ENCODE peak calls at places on chromosomes 11 and 22, in five cellular contexts. O, R, P, H and L are unnamed samples.

GRCh38 chr22:26798433-26799065 is 141.2 kb downstream of the MIAT start:
- DNase-seq in O (no peak), P (peak; percentile 54), H (no peak), R (no peak), L (no peak)

GRCh38 chr11:66136752-66137123 is 66.7 kb downstream of the PACS1 start:
- DNase-seq in O (no peak), H (peak; percentile 87), P (no peak), R (no peak), L (no peak)

GRCh38 chr22:17972385-17973181 is 51.8 kb downstream of the MICAL3 start:
- DNase-seq in H (peak; percentile 85), O (peak; percentile 63), R (peak; percentile 48), P (no peak), L (no peak)

GRCh38 chr22:19762315-19763140 is 1.9 kb downstream of the TBX1 start:
- DNase-seq in P (no peak), R (no peak), H (no peak), O (peak; percentile 35), L (no peak)

GRCh38 chr22:24455751-24456426 is 28.5 kb downstream of the ADORA2A start:
- DNase-seq in P (no peak), O (peak; percentile 63), R (peak; percentile 83), H (no peak), L (no peak)

GRCh38 chr11:36127550-36127949 is 161.7 kb downstream of the COMMD9 start:
- DNase-seq in P (no peak), R (no peak), O (no peak), H (no peak), L (no peak)

GRCh38 chr22:35312198-35313059 is 12.7 kb downstream of the TOM1 start:
- DNase-seq in R (peak; percentile 17), O (peak; percentile 30), H (peak; percentile 82), P (peak; percentile 67), L (no peak)

GRCh38 chr11:80651004-80651403 is 1210.2 kb upstream of the TENM4 start:
- DNase-seq in R (no peak), P (no peak), H (no peak), O (no peak), L (no peak)

GRCh38 chr11:110430267-110431211 is 791 bp downstream of the FDX1 start:
- DNase-seq in H (peak; percentile 56), P (peak; percentile 61), O (peak; percentile 60), R (no peak), L (peak; percentile 82)

GRCh38 chr11:125519865-125520834 is 24.1 kb upstream of the FEZ1 start:
- DNase-seq in R (no peak), H (no peak), O (no peak), P (no peak), L (no peak)

GRCh38 chr22:32557424-32557823 is 82.8 kb downstream of the FBXO7 start:
- DNase-seq in P (no peak), R (no peak), O (no peak), H (no peak), L (no peak)

GRCh38 chr11:69274531-69275016 is 19.4 kb upstream of the MYEOV start:
- DNase-seq in O (no peak), H (no peak), P (peak; percentile 85), R (no peak), L (peak; percentile 72)

GRCh38 chr11:1049911-1050580 is 13.5 kb upstream of the MUC6 start:
- DNase-seq in O (no peak), P (no peak), R (no peak), H (no peak), L (no peak)

GRCh38 chr11:70144262-70144661 is 58.8 kb upstream of the FADD start:
- DNase-seq in R (no peak), H (no peak), O (no peak), P (no peak), L (no peak)

GRCh38 chr11:66467034-66467659 is 442 bp downstream of the PELI3 start:
- DNase-seq in O (peak; percentile 19), R (peak; percentile 55), H (peak; percentile 15), P (peak; percentile 45), L (peak; percentile 67)

GRCh38 chr22:46150615-46151423 is 493 bp downstream of the PPARA start:
- DNase-seq in H (no peak), O (peak; percentile 19), R (peak; percentile 67), P (peak; percentile 63), L (peak; percentile 78)

GRCh38 chr11:12008790-12009616 is 577 bp upstream of the DKK3 start:
- DNase-seq in O (peak; percentile 69), P (peak; percentile 14), H (peak; percentile 46), R (peak; percentile 49), L (no peak)

GRCh38 chr22:28882545-28882877 is 861 bp upstream of the ZNRF3 start:
- DNase-seq in O (no peak), H (no peak), R (no peak), P (no peak), L (no peak)

GRCh38 chr11:24064309-24064903 is 432.4 kb upstream of the LUZP2 start:
- DNase-seq in R (no peak), O (no peak), H (no peak), P (no peak), L (no peak)

GRCh38 chr11:86103808-86104207 is 34.9 kb upstream of the PICALM start:
- DNase-seq in P (no peak), R (no peak), O (peak; percentile 73), H (peak; percentile 22), L (no peak)

GRCh38 chr11:47326198-47326597 is 26.3 kb downstream of the MYBPC3 start:
- DNase-seq in R (no peak), H (no peak), O (no peak), P (no peak), L (no peak)

GRCh38 chr22:24503137-24503850 is 8.2 kb downstream of the UPB1 start:
- DNase-seq in O (peak; percentile 76), P (peak; percentile 61), H (peak; percentile 63), R (peak; percentile 65), L (peak; percentile 84)

GRCh38 chr11:69115586-69116560 is 39.9 kb upstream of the SMIM38 start:
- DNase-seq in P (peak; percentile 43), R (no peak), H (no peak), O (no peak), L (no peak)

GRCh38 chr11:108009497-108010360 is 1.0 kb downstream of the CUL5 start:
- DNase-seq in P (no peak), H (no peak), O (peak; percentile 37), R (no peak), L (no peak)

GRCh38 chr22:24432059-24432853 is 4.9 kb downstream of the ADORA2A start:
- DNase-seq in P (peak; percentile 71), O (no peak), H (peak; percentile 16), R (no peak), L (peak; percentile 68)

GRCh38 chr22:46748948-46749681 is 11.1 kb upstream of the CERK start:
- DNase-seq in H (peak; percentile 49), P (no peak), R (no peak), O (peak; percentile 91), L (peak; percentile 68)

GRCh38 chr22:17380711-17381087 is 11.4 kb downstream of the CECR2 start:
- DNase-seq in O (no peak), H (no peak), R (no peak), P (no peak), L (no peak)

GRCh38 chr11:134372961-134373360 is 39.1 kb downstream of the B3GAT1 start:
- DNase-seq in H (no peak), P (no peak), O (no peak), R (no peak), L (no peak)

GRCh38 chr22:38861170-38861874 is 10.7 kb downstream of the CBX6 start:
- DNase-seq in P (no peak), H (no peak), R (no peak), O (no peak), L (no peak)

GRCh38 chr22:38863531-38864131 is 8.4 kb downstream of the CBX6 start:
- DNase-seq in P (no peak), H (no peak), O (no peak), R (no peak), L (no peak)

GRCh38 chr22:38860291-38861169 is 11.5 kb downstream of the CBX6 start:
- DNase-seq in H (no peak), P (no peak), O (no peak), R (no peak), L (peak; percentile 15)

GRCh38 chr22:38862375-38863329 is 9.4 kb downstream of the CBX6 start:
- DNase-seq in O (no peak), P (peak; percentile 33), H (no peak), R (peak; percentile 49), L (peak; percentile 49)

GRCh38 chr22:38861927-38862326 is 10.1 kb downstream of the CBX6 start:
- DNase-seq in O (no peak), H (no peak), P (no peak), R (no peak), L (no peak)
- TF ChIP-seq CTCF in O (no peak), H (no peak), P (no peak), R (no peak), L (no peak)

DNA sequence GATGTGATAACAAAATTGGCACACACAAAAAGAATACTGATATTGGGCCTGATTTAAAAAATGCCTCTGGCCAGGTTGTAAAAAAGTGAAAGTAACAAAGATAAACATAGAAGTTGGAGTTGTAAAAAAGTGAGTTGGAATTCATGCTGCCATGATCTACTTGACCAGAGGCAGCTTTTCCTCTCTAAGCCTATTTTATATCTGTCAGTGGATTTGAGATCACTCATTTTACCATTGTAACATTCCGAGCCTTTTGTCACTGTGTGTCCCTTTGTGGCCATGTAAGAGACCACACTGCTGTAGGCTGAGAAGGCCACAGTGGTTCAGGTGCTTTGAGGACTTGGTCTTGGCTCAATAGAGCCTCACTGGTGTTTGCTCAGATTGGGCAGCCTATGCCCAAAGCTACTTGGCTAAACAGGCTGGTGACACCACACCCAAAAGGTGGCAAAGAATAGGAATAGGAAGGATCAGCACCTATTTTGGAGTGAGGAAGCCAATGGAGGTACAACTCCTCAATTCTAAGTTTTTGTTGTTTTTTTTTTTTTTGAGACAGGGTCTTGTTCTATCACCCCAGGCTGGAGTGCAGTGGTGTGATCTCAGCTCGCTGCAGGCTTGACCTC is 7.1 kb downstream of the FEN1 start:
- DNase-seq in O (no peak), H (no peak), P (no peak), R (no peak), L (no peak)
- TF ChIP-seq POLR2A in O (no peak), H (no peak), P (no peak), R (no peak), L (no peak)

DNA sequence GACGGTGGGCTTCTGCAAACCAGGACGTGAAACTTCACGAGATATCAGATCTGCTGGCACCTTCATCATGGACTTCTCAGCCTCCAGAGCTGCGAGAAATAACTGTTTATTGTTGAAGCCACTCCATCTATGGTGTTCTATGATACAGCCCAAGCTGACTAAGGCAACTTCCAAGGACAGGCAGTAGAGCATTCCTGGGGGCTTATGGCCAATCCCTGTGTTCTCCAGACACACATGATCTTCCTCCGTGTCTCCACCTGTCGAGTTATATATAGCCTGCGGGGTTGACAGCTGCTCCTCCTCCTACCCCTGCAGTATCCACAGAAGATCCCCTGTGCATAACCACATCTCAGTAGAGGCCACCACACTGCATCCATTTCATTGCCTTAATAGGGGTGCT is 11.0 kb downstream of the TP53AIP1 start:
- DNase-seq in P (no peak), O (no peak), R (no peak), H (no peak), L (no peak)
- H3K27ac ChIP-seq in P (no peak overlapping the region), O (no peak overlapping the region), R (no peak overlapping the region), H (no peak overlapping the region), L (no peak overlapping the region)

GRCh38 chr11:14288189-14288935 is 70.6 kb downstream of the RRAS2 start:
- DNase-seq in H (peak; percentile 89), P (no peak), O (no peak), R (no peak), L (no peak)

DNA sequence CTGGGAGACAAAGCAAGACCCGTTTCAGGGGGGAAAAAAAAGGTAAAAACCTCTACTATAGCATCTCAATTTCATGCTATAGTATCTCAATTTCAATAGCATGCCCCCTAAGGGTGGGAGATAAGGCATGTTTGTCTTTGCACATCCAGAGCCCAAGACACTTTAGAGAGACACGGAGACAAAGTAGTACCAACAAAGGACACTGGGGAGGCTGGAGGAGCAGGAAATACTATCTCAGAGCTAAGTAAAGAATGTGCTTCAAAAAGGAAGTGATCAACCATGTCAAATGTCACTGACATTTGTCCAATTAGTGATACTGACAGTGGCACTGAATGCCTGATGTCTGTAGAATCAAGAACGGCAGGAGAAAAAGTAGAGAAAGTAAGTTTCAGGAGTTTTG is 68.6 kb downstream of the RRAS2 start:
- DNase-seq in H (no peak), P (no peak), R (no peak), O (no peak), L (no peak)
- TF ChIP-seq CTCF in H (no peak), P (no peak), R (no peak), O (no peak), L (no peak)